ENCODE peak calls at places on chromosomes 2 and 18, in nine cellular contexts. One of them, this sample, is unnamed.

GRCh38 chr2:121236650-121237049 is 48.4 kb downstream of the TFCP2L1 start:
- DNase-seq in A549: no peak
- DNase-seq in GM23248: no peak
- DNase-seq in adrenal gland: no peak
- DNase-seq in cardiac muscle cell: no peak
- DNase-seq in H9: no peak
- DNase-seq in esophagus squamous epithelium: no peak
- DNase-seq in uterus: no peak
- DNase-seq in Caco-2: no peak
- DNase-seq in this sample: no peak

GRCh38 chr2:71557321-71557720 is 104.0 kb downstream of the DYSF start:
- DNase-seq in H9: peak; percentile 53
- DNase-seq in uterus: no peak
- DNase-seq in adrenal gland: no peak
- DNase-seq in cardiac muscle cell: no peak
- DNase-seq in A549: no peak
- DNase-seq in Caco-2: no peak
- DNase-seq in GM23248: no peak
- DNase-seq in esophagus squamous epithelium: no peak
- DNase-seq in this sample: no peak

GRCh38 chr2:169365093-169365483 is 2.8 kb upstream of the LRP2 start:
- DNase-seq in esophagus squamous epithelium: no peak
- DNase-seq in uterus: no peak
- DNase-seq in H9: no peak
- DNase-seq in Caco-2: no peak
- DNase-seq in GM23248: no peak
- DNase-seq in adrenal gland: no peak
- DNase-seq in cardiac muscle cell: peak; percentile 3
- DNase-seq in A549: no peak
- DNase-seq in this sample: no peak

GRCh38 chr2:101991731-101992145 is at the start of gene IL1R2:
- DNase-seq in A549: no peak
- DNase-seq in adrenal gland: peak; percentile 49
- DNase-seq in cardiac muscle cell: no peak
- DNase-seq in GM23248: no peak
- DNase-seq in Caco-2: peak; percentile 24
- DNase-seq in H9: no peak
- DNase-seq in esophagus squamous epithelium: no peak
- DNase-seq in uterus: no peak
- DNase-seq in this sample: peak; percentile 50

GRCh38 chr2:239189711-239190131 is 211.1 kb downstream of the HDAC4 start:
- DNase-seq in A549: no peak
- DNase-seq in H9: peak; percentile 20
- DNase-seq in uterus: no peak
- DNase-seq in cardiac muscle cell: no peak
- DNase-seq in Caco-2: no peak
- DNase-seq in GM23248: no peak
- DNase-seq in esophagus squamous epithelium: no peak
- DNase-seq in adrenal gland: peak; percentile 18
- DNase-seq in this sample: no peak

GRCh38 chr18:59851784-59852399 is 47.9 kb upstream of the PMAIP1 start:
- DNase-seq in adrenal gland: no peak
- DNase-seq in esophagus squamous epithelium: no peak
- DNase-seq in A549: no peak
- DNase-seq in H9: no peak
- DNase-seq in uterus: peak; percentile 17
- DNase-seq in GM23248: no peak
- DNase-seq in cardiac muscle cell: no peak
- DNase-seq in Caco-2: no peak
- DNase-seq in this sample: peak; percentile 12

GRCh38 chr2:26017464-26018183 is 16.3 kb upstream of the RAB10 start:
- DNase-seq in H9: no peak
- DNase-seq in GM23248: peak; percentile 26
- DNase-seq in uterus: no peak
- DNase-seq in Caco-2: no peak
- DNase-seq in adrenal gland: no peak
- DNase-seq in A549: no peak
- DNase-seq in esophagus squamous epithelium: no peak
- DNase-seq in cardiac muscle cell: no peak
- DNase-seq in this sample: no peak

GRCh38 chr18:21359746-21360145 is 117.7 kb downstream of the GREB1L start:
- DNase-seq in A549: no peak
- DNase-seq in H9: no peak
- DNase-seq in cardiac muscle cell: no peak
- DNase-seq in uterus: no peak
- DNase-seq in Caco-2: no peak
- DNase-seq in GM23248: peak; percentile 68
- DNase-seq in esophagus squamous epithelium: no peak
- DNase-seq in adrenal gland: no peak
- DNase-seq in this sample: no peak

GRCh38 chr2:237431372-237431771 is 17.4 kb upstream of the COL6A3 start:
- DNase-seq in GM23248: peak; percentile 94
- DNase-seq in cardiac muscle cell: peak; percentile 38
- DNase-seq in esophagus squamous epithelium: no peak
- DNase-seq in H9: no peak
- DNase-seq in Caco-2: no peak
- DNase-seq in uterus: no peak
- DNase-seq in adrenal gland: no peak
- DNase-seq in A549: no peak
- DNase-seq in this sample: no peak

GRCh38 chr2:444937-445884 is 157.3 kb upstream of the ALKAL2 start:
- DNase-seq in GM23248: no peak
- DNase-seq in Caco-2: no peak
- DNase-seq in adrenal gland: no peak
- DNase-seq in H9: no peak
- DNase-seq in A549: no peak
- DNase-seq in esophagus squamous epithelium: no peak
- DNase-seq in cardiac muscle cell: no peak
- DNase-seq in uterus: no peak
- DNase-seq in this sample: no peak

GRCh38 chr2:98654702-98655488 is 46.5 kb downstream of the UNC50 start:
- DNase-seq in Caco-2: no peak
- DNase-seq in A549: no peak
- DNase-seq in adrenal gland: no peak
- DNase-seq in H9: no peak
- DNase-seq in GM23248: no peak
- DNase-seq in uterus: no peak
- DNase-seq in esophagus squamous epithelium: no peak
- DNase-seq in cardiac muscle cell: no peak
- DNase-seq in this sample: no peak

GRCh38 chr2:16638941-16639340 is 26.7 kb downstream of the CYRIA start:
- DNase-seq in esophagus squamous epithelium: no peak
- DNase-seq in Caco-2: no peak
- DNase-seq in GM23248: no peak
- DNase-seq in cardiac muscle cell: no peak
- DNase-seq in H9: no peak
- DNase-seq in uterus: no peak
- DNase-seq in A549: no peak
- DNase-seq in adrenal gland: no peak
- DNase-seq in this sample: no peak

GRCh38 chr2:145811467-145812162 is 1291.7 kb upstream of the ZEB2 start:
- DNase-seq in adrenal gland: no peak
- DNase-seq in GM23248: peak; percentile 3
- DNase-seq in esophagus squamous epithelium: no peak
- DNase-seq in A549: no peak
- DNase-seq in Caco-2: no peak
- DNase-seq in cardiac muscle cell: peak; percentile 79
- DNase-seq in uterus: no peak
- DNase-seq in H9: no peak
- DNase-seq in this sample: no peak

GRCh38 chr18:36109737-36110136 is 19.4 kb downstream of the SLC39A6 start:
- DNase-seq in uterus: no peak
- DNase-seq in cardiac muscle cell: no peak
- DNase-seq in GM23248: no peak
- DNase-seq in Caco-2: no peak
- DNase-seq in A549: no peak
- DNase-seq in adrenal gland: no peak
- DNase-seq in esophagus squamous epithelium: no peak
- DNase-seq in H9: no peak
- DNase-seq in this sample: no peak

DNA sequence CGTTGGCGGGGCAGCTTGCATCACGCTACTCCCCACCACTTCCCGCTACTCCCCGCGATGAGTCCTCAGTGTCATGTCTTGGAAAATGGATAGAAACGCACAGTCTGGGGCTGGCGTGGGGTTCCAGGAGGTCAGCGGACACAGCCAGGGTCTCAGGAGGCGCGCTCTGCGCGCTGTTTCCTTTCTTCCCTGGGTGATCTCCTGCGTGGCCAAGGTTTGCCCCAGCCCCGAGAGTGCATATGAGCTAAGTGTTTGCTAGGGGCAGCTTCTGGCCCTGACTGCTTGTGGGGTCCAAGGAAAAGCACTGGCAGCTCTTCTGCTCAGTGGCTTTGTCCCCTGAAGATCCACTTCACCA is 2.7 kb upstream of the HS6ST1 start:
- DNase-seq in GM23248: no peak
- DNase-seq in cardiac muscle cell: no peak
- DNase-seq in H9: peak; percentile 39
- DNase-seq in Caco-2: no peak
- DNase-seq in adrenal gland: peak; percentile 36
- DNase-seq in uterus: no peak
- DNase-seq in esophagus squamous epithelium: no peak
- DNase-seq in A549: no peak
- DNase-seq in this sample: no peak
- H3K4me1 ChIP-seq in GM23248: peaks cover 7% of the 10 kb centered on the region
- H3K4me1 ChIP-seq in cardiac muscle cell: no peaks in the 10 kb centered on the region
- H3K4me1 ChIP-seq in H9: no peaks in the 10 kb centered on the region
- H3K4me1 ChIP-seq in Caco-2: peaks cover 20% of the 10 kb centered on the region
- H3K4me1 ChIP-seq in adrenal gland: peaks cover 26% of the 10 kb centered on the region
- H3K4me1 ChIP-seq in uterus: peaks cover 4% of the 10 kb centered on the region
- H3K4me1 ChIP-seq in esophagus squamous epithelium: peaks cover 30% of the 10 kb centered on the region
- H3K4me1 ChIP-seq in A549: peaks cover 20% of the 10 kb centered on the region
- H3K4me1 ChIP-seq in this sample: peaks cover 6% of the 10 kb centered on the region

GRCh38 chr2:190682168-190682567 is 33.3 kb downstream of the NAB1 start:
- DNase-seq in H9: no peak
- DNase-seq in GM23248: peak; percentile 20
- DNase-seq in Caco-2: no peak
- DNase-seq in adrenal gland: no peak
- DNase-seq in A549: no peak
- DNase-seq in uterus: no peak
- DNase-seq in esophagus squamous epithelium: no peak
- DNase-seq in cardiac muscle cell: peak; percentile 39
- DNase-seq in this sample: no peak

GRCh38 chr2:190678444-190679162 is 29.7 kb downstream of the NAB1 start:
- DNase-seq in cardiac muscle cell: peak; percentile 73
- DNase-seq in GM23248: no peak
- DNase-seq in uterus: no peak
- DNase-seq in adrenal gland: no peak
- DNase-seq in Caco-2: no peak
- DNase-seq in H9: no peak
- DNase-seq in A549: no peak
- DNase-seq in esophagus squamous epithelium: no peak
- DNase-seq in this sample: no peak

GRCh38 chr2:190677255-190677654 is 28.4 kb downstream of the NAB1 start:
- DNase-seq in GM23248: peak; percentile 41
- DNase-seq in esophagus squamous epithelium: no peak
- DNase-seq in uterus: no peak
- DNase-seq in cardiac muscle cell: no peak
- DNase-seq in Caco-2: no peak
- DNase-seq in H9: no peak
- DNase-seq in adrenal gland: no peak
- DNase-seq in A549: no peak
- DNase-seq in this sample: no peak

GRCh38 chr2:190679391-190679790 is 30.5 kb downstream of the NAB1 start:
- DNase-seq in H9: no peak
- DNase-seq in cardiac muscle cell: no peak
- DNase-seq in GM23248: no peak
- DNase-seq in adrenal gland: no peak
- DNase-seq in A549: no peak
- DNase-seq in uterus: no peak
- DNase-seq in esophagus squamous epithelium: no peak
- DNase-seq in Caco-2: no peak
- DNase-seq in this sample: no peak

GRCh38 chr2:190679813-190680591 is 31.1 kb downstream of the NAB1 start:
- DNase-seq in cardiac muscle cell: peak; percentile 49
- DNase-seq in esophagus squamous epithelium: no peak
- DNase-seq in A549: peak; percentile 23
- DNase-seq in GM23248: peak; percentile 38
- DNase-seq in uterus: peak; percentile 22
- DNase-seq in Caco-2: peak; percentile 70
- DNase-seq in H9: peak; percentile 89
- DNase-seq in adrenal gland: peak; percentile 76
- DNase-seq in this sample: peak; percentile 5
- H3K4me1 ChIP-seq in cardiac muscle cell: peaks cover 28% of the 10 kb centered on the region
- H3K4me1 ChIP-seq in esophagus squamous epithelium: peaks cover 7% of the 10 kb centered on the region
- H3K4me1 ChIP-seq in A549: peaks cover 18% of the 10 kb centered on the region
- H3K4me1 ChIP-seq in GM23248: peaks cover 11% of the 10 kb centered on the region
- H3K4me1 ChIP-seq in uterus: no peaks in the 10 kb centered on the region
- H3K4me1 ChIP-seq in Caco-2: peaks cover 16% of the 10 kb centered on the region
- H3K4me1 ChIP-seq in H9: peaks cover 13% of the 10 kb centered on the region
- H3K4me1 ChIP-seq in adrenal gland: peaks cover 10% of the 10 kb centered on the region
- H3K4me1 ChIP-seq in this sample: no peaks in the 10 kb centered on the region

DNA sequence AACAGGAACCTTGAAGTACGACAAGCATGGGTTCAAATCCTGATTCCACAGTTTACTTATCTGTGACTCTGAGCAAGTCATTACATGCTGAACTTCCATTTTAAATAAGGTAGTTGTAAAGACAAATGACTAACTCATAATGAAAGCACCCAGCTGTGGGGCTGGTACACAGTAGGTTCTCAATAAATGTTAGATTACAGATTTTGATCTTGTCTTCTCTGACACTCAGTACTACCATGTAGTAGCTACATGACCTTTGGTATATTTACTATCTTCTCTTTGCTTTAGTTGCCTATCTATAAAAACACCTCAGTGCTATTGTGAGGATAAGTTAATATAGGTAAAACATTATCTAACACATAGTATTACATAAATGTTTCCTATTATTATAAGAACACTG is 3.2 kb downstream of the TRAK2 start:
- DNase-seq in cardiac muscle cell: no peak
- DNase-seq in Caco-2: no peak
- DNase-seq in A549: no peak
- DNase-seq in GM23248: no peak
- DNase-seq in esophagus squamous epithelium: no peak
- DNase-seq in uterus: no peak
- DNase-seq in adrenal gland: no peak
- DNase-seq in H9: no peak
- DNase-seq in this sample: no peak
- H3K4me1 ChIP-seq in cardiac muscle cell: peaks cover 22% of the 10 kb centered on the region
- H3K4me1 ChIP-seq in Caco-2: peaks cover 38% of the 10 kb centered on the region
- H3K4me1 ChIP-seq in A549: peaks cover 17% of the 10 kb centered on the region
- H3K4me1 ChIP-seq in GM23248: peaks cover 20% of the 10 kb centered on the region
- H3K4me1 ChIP-seq in esophagus squamous epithelium: peaks cover 26% of the 10 kb centered on the region
- H3K4me1 ChIP-seq in uterus: no peaks in the 10 kb centered on the region
- H3K4me1 ChIP-seq in adrenal gland: peaks cover 44% of the 10 kb centered on the region
- H3K4me1 ChIP-seq in H9: no peaks in the 10 kb centered on the region
- H3K4me1 ChIP-seq in this sample: no peaks in the 10 kb centered on the region

DNA sequence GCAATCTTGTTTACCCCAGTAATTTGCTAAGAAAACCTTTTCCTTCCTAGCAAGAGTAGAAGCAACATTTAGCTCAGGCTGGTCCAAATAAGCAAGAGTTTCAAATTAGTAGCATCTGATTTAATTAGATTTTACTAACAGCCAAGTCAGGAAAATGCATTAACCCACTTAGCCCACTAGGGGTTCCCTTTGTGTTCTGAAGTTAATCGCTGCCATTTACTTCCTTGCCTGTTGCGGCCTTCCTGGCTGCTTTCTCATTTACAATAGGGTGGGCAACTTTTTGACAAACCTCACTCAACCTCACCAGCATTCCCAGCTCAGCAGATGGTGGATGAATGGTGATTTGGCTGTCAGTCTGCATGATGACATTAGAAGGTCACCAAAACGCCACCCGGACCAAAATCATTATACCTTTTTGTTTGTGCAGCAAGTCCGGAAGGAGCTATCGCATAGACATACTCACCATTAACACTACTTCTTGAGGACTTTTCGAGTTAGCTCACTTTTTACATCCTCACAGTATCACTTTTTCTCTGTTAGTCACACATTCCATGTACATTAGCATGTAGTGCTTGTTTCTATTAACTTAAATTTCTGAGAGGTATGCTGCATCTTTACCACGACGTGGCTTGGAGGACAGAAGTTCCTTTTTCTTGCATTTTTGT is 101.5 kb upstream of the SETBP1 start:
- DNase-seq in adrenal gland: no peak
- DNase-seq in H9: peak; percentile 33
- DNase-seq in cardiac muscle cell: peak; percentile 45
- DNase-seq in uterus: no peak
- DNase-seq in esophagus squamous epithelium: no peak
- DNase-seq in GM23248: peak; percentile 76
- DNase-seq in A549: peak; percentile 6
- DNase-seq in Caco-2: peak; percentile 1
- DNase-seq in this sample: no peak
- H3K4me1 ChIP-seq in adrenal gland: no peaks in the 10 kb centered on the region
- H3K4me1 ChIP-seq in H9: no peaks in the 10 kb centered on the region
- H3K4me1 ChIP-seq in cardiac muscle cell: peaks cover 4% of the 10 kb centered on the region
- H3K4me1 ChIP-seq in uterus: no peaks in the 10 kb centered on the region
- H3K4me1 ChIP-seq in esophagus squamous epithelium: no peaks in the 10 kb centered on the region
- H3K4me1 ChIP-seq in GM23248: peaks cover 16% of the 10 kb centered on the region
- H3K4me1 ChIP-seq in A549: no peaks in the 10 kb centered on the region
- H3K4me1 ChIP-seq in Caco-2: no peaks in the 10 kb centered on the region
- H3K4me1 ChIP-seq in this sample: no peaks in the 10 kb centered on the region